ENCODE peak calls at places on chromosomes 11 and 22, in nine cellular contexts. One of them, this sample, is unnamed.
A peak's percentile ranks its signal among the peaks of the same experiment; 100 is the strongest.

GRCh38 chr11:6667733-6668374 is 12.2 kb upstream of the DCHS1 start:
- DNase-seq in lung: no peak
- DNase-seq in DND-41: peak; percentile 26
- DNase-seq in H1: no peak
- DNase-seq in testis: no peak
- DNase-seq in endothelial cell of umbilical vein: peak; percentile 34
- DNase-seq in heart left ventricle: no peak
- DNase-seq in A549: no peak
- DNase-seq in OCI-LY7: peak; percentile 53
- DNase-seq in this sample: peak; percentile 16

GRCh38 chr11:26792956-26793355 is 71.1 kb upstream of the SLC5A12 start:
- DNase-seq in lung: no peak
- DNase-seq in DND-41: no peak
- DNase-seq in H1: no peak
- DNase-seq in testis: no peak
- DNase-seq in endothelial cell of umbilical vein: no peak
- DNase-seq in heart left ventricle: no peak
- DNase-seq in A549: no peak
- DNase-seq in OCI-LY7: no peak
- DNase-seq in this sample: no peak

GRCh38 chr11:981764-982163 is 54.8 kb downstream of the MUC6 start:
- DNase-seq in lung: no peak
- DNase-seq in DND-41: no peak
- DNase-seq in H1: no peak
- DNase-seq in testis: no peak
- DNase-seq in endothelial cell of umbilical vein: no peak
- DNase-seq in heart left ventricle: no peak
- DNase-seq in A549: no peak
- DNase-seq in OCI-LY7: no peak
- DNase-seq in this sample: no peak

GRCh38 chr11:14357843-14358728 is 897 bp downstream of the RRAS2 start:
- DNase-seq in lung: peak; percentile 66
- DNase-seq in DND-41: peak; percentile 65
- DNase-seq in H1: no peak
- DNase-seq in testis: peak; percentile 43
- DNase-seq in endothelial cell of umbilical vein: peak; percentile 65
- DNase-seq in heart left ventricle: peak; percentile 60
- DNase-seq in A549: peak; percentile 58
- DNase-seq in OCI-LY7: no peak
- DNase-seq in this sample: peak; percentile 49

GRCh38 chr11:71366076-71366475 is 82.1 kb downstream of the DHCR7 start:
- DNase-seq in lung: no peak
- DNase-seq in DND-41: no peak
- DNase-seq in H1: no peak
- DNase-seq in testis: no peak
- DNase-seq in endothelial cell of umbilical vein: no peak
- DNase-seq in heart left ventricle: no peak
- DNase-seq in A549: no peak
- DNase-seq in OCI-LY7: no peak
- DNase-seq in this sample: no peak

GRCh38 chr11:87176044-87176443 is 138.3 kb downstream of the TMEM135 start:
- DNase-seq in lung: no peak
- DNase-seq in DND-41: no peak
- DNase-seq in H1: peak; percentile 15
- DNase-seq in testis: no peak
- DNase-seq in endothelial cell of umbilical vein: no peak
- DNase-seq in heart left ventricle: no peak
- DNase-seq in A549: no peak
- DNase-seq in OCI-LY7: no peak
- DNase-seq in this sample: peak; percentile 25

GRCh38 chr11:130314184-130314748 is 451 bp downstream of the ZBTB44 start:
- DNase-seq in lung: peak; percentile 59
- DNase-seq in DND-41: no peak
- DNase-seq in H1: no peak
- DNase-seq in testis: peak; percentile 59
- DNase-seq in endothelial cell of umbilical vein: peak; percentile 61
- DNase-seq in heart left ventricle: peak; percentile 74
- DNase-seq in A549: peak; percentile 29
- DNase-seq in OCI-LY7: peak; percentile 75
- DNase-seq in this sample: peak; percentile 15

GRCh38 chr11:132186699-132187098 is 816.3 kb downstream of the NTM start:
- DNase-seq in lung: no peak
- DNase-seq in DND-41: no peak
- DNase-seq in H1: no peak
- DNase-seq in testis: peak; percentile 18
- DNase-seq in endothelial cell of umbilical vein: no peak
- DNase-seq in heart left ventricle: no peak
- DNase-seq in A549: no peak
- DNase-seq in OCI-LY7: no peak
- DNase-seq in this sample: no peak

GRCh38 chr11:58000699-58001098 is 23.0 kb upstream of the OR9Q1 start:
- DNase-seq in lung: no peak
- DNase-seq in DND-41: no peak
- DNase-seq in H1: no peak
- DNase-seq in testis: no peak
- DNase-seq in endothelial cell of umbilical vein: no peak
- DNase-seq in heart left ventricle: no peak
- DNase-seq in A549: no peak
- DNase-seq in OCI-LY7: no peak
- DNase-seq in this sample: no peak

GRCh38 chr11:15947681-15948648 is 408.4 kb downstream of the SOX6 start:
- DNase-seq in lung: no peak
- DNase-seq in DND-41: no peak
- DNase-seq in H1: no peak
- DNase-seq in testis: no peak
- DNase-seq in endothelial cell of umbilical vein: no peak
- DNase-seq in heart left ventricle: no peak
- DNase-seq in A549: no peak
- DNase-seq in OCI-LY7: no peak
- DNase-seq in this sample: no peak

GRCh38 chr22:49942565-49943404 is 17.8 kb upstream of the PIM3 start:
- DNase-seq in lung: no peak
- DNase-seq in DND-41: no peak
- DNase-seq in H1: no peak
- DNase-seq in testis: no peak
- DNase-seq in endothelial cell of umbilical vein: no peak
- DNase-seq in heart left ventricle: no peak
- DNase-seq in A549: no peak
- DNase-seq in OCI-LY7: no peak
- DNase-seq in this sample: no peak

GRCh38 chr22:24758164-24758799 is 16.2 kb downstream of the PIWIL3 start:
- DNase-seq in lung: peak; percentile 55
- DNase-seq in DND-41: peak; percentile 70
- DNase-seq in H1: no peak
- DNase-seq in testis: peak; percentile 63
- DNase-seq in endothelial cell of umbilical vein: peak; percentile 70
- DNase-seq in heart left ventricle: peak; percentile 41
- DNase-seq in A549: peak; percentile 14
- DNase-seq in OCI-LY7: peak; percentile 64
- DNase-seq in this sample: peak; percentile 25

GRCh38 chr11:90476442-90477007 is 253.7 kb upstream of the CHORDC1 start:
- DNase-seq in lung: no peak
- DNase-seq in DND-41: peak; percentile 15
- DNase-seq in H1: peak; percentile 38
- DNase-seq in testis: peak; percentile 62
- DNase-seq in endothelial cell of umbilical vein: peak; percentile 56
- DNase-seq in heart left ventricle: peak; percentile 23
- DNase-seq in A549: no peak
- DNase-seq in OCI-LY7: peak; percentile 13
- DNase-seq in this sample: peak; percentile 43

GRCh38 chr22:45296628-45297297 is 12.0 kb downstream of the UPK3A start:
- DNase-seq in lung: no peak
- DNase-seq in DND-41: peak; percentile 21
- DNase-seq in H1: no peak
- DNase-seq in testis: no peak
- DNase-seq in endothelial cell of umbilical vein: no peak
- DNase-seq in heart left ventricle: no peak
- DNase-seq in A549: no peak
- DNase-seq in OCI-LY7: peak; percentile 35
- DNase-seq in this sample: no peak

GRCh38 chr11:104653011-104653806 is 245.1 kb downstream of the CASP12 start:
- DNase-seq in lung: no peak
- DNase-seq in DND-41: peak; percentile 58
- DNase-seq in H1: no peak
- DNase-seq in testis: peak; percentile 16
- DNase-seq in endothelial cell of umbilical vein: no peak
- DNase-seq in heart left ventricle: no peak
- DNase-seq in A549: no peak
- DNase-seq in OCI-LY7: no peak
- DNase-seq in this sample: peak; percentile 10

DNA sequence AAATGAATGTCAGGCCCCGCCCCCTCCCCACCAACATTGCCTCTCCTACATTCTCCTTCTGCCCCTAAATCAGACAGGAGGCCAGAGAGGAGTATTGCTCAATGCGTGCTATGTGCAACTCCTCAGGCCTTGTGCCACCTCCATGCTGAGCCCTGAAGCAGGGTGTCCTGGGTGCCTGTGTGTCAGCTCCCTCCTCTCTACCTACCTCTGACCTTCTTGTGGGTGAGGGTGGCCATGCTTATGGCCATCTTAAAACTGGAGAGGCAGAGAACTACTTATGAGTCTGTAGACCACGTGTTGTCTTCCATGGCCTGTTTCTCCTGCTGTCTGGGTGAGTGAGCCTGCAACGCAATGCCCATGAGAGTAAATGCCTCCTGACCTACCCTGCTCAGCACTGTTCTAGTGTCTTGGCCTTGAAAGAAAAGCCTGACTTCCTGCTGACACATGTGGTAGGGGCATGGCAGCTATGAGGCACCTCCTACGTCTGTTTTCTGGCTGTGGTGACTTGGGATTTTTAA is 10.5 kb downstream of the MCAM start:
- DNase-seq in lung: no peak
- DNase-seq in DND-41: no peak
- DNase-seq in H1: no peak
- DNase-seq in testis: peak; percentile 66
- DNase-seq in endothelial cell of umbilical vein: peak; percentile 39
- DNase-seq in heart left ventricle: no peak
- DNase-seq in A549: no peak
- DNase-seq in OCI-LY7: no peak
- DNase-seq in this sample: peak; percentile 30
- H3K27ac ChIP-seq in lung: peak overlapping the region; percentile 17
- H3K27ac ChIP-seq in DND-41: no peak overlapping the region
- H3K27ac ChIP-seq in H1: no peak overlapping the region
- H3K27ac ChIP-seq in testis: no peak overlapping the region
- H3K27ac ChIP-seq in endothelial cell of umbilical vein: no peak overlapping the region
- H3K27ac ChIP-seq in heart left ventricle: peak overlapping the region; percentile 34
- H3K27ac ChIP-seq in A549: no peak overlapping the region
- H3K27ac ChIP-seq in OCI-LY7: no peak overlapping the region
- H3K27ac ChIP-seq in this sample: no peak overlapping the region

DNA sequence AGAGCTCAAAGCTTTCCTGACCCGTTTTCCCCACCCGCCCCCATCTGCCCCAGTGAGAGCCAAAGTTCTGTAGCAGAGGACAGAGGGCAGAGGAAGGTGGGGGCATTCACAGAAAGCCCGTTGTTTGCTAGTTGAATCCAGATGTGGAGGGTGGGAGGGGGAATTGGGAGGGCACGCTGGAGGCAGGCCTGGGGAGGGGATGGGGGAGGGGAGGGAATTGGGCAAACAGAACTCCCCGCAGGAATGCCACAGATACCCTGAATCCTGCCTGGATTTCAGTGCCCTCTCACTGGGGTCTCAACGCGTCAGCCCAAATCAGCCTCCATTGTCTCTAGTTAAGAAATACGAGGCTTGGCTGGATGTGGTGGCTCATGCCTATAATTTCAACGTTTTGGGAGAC is 12.9 kb upstream of the OAF start:
- DNase-seq in lung: no peak
- DNase-seq in DND-41: no peak
- DNase-seq in H1: no peak
- DNase-seq in testis: no peak
- DNase-seq in endothelial cell of umbilical vein: no peak
- DNase-seq in heart left ventricle: no peak
- DNase-seq in A549: no peak
- DNase-seq in OCI-LY7: no peak
- DNase-seq in this sample: no peak
- H3K4me3 ChIP-seq in lung: no peak overlapping the region
- H3K4me3 ChIP-seq in DND-41: no peak overlapping the region
- H3K4me3 ChIP-seq in H1: no peak overlapping the region
- H3K4me3 ChIP-seq in testis: no peak overlapping the region
- H3K4me3 ChIP-seq in endothelial cell of umbilical vein: no peak overlapping the region
- H3K4me3 ChIP-seq in heart left ventricle: no peak overlapping the region
- H3K4me3 ChIP-seq in A549: no peak overlapping the region
- H3K4me3 ChIP-seq in OCI-LY7: no peak overlapping the region
- H3K4me3 ChIP-seq in this sample: no peak overlapping the region

DNA sequence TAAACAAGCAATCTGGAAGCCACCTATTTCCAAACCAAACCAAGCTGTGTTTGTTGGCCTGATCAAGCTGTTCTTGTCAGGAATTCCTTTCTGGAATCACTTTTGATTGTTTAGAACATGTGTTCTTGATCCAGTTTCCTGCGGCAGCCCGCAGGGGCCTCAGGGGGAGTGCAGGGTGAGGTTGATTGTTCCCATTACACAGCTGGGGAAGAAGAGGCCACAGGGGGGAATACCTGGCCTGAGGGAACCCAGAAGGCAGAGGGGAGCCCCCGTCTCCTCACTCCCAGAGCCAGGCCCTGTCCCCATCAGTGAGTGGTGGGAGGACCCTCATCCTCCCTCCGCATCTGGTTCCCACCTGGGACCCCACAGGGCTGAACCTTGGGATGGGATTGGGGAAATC is 4.2 kb downstream of the MRGPRD start:
- DNase-seq in lung: no peak
- DNase-seq in DND-41: no peak
- DNase-seq in H1: no peak
- DNase-seq in testis: no peak
- DNase-seq in endothelial cell of umbilical vein: no peak
- DNase-seq in heart left ventricle: no peak
- DNase-seq in A549: no peak
- DNase-seq in OCI-LY7: no peak
- DNase-seq in this sample: no peak
- H3K27ac ChIP-seq in lung: no peak overlapping the region
- H3K27ac ChIP-seq in DND-41: no peak overlapping the region
- H3K27ac ChIP-seq in H1: no peak overlapping the region
- H3K27ac ChIP-seq in testis: no peak overlapping the region
- H3K27ac ChIP-seq in endothelial cell of umbilical vein: no peak overlapping the region
- H3K27ac ChIP-seq in heart left ventricle: peak overlapping the region; percentile 5
- H3K27ac ChIP-seq in A549: no peak overlapping the region
- H3K27ac ChIP-seq in OCI-LY7: no peak overlapping the region
- H3K27ac ChIP-seq in this sample: no peak overlapping the region

DNA sequence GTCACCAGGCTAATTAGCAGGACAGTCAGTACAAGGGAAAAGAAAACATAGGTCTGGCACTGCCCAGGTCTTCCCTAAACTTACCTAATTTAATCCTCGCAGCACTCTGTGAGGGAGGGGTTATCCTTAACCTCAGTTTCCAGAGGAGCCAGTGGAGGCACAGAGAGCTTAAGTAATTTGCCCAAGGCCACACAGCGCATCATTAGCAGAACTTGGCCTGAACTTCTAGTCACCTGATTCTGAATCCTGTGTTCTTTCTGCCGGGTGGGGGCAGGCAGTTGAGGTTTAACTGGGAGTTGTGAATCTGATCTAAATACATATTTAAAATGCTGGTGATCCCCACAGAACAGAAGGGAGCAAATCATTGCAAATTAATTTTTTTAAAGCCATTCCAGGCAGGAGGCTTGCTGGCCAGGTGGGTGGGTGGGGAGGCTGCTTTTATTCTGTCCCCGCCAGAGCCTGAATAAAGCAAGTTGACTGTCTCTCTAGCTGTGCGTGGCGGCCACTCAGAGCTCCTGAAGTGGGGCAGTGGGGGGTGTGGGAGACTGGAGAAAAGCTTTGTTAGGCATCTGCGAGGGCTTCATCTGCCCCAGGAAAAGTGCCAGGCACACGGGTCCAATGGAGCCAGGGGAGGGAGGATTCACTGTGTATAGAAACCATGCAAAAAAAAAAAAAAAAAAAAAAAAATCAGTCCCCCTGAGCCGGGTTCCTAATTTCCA is 66.1 kb downstream of the NFAM1 start:
- DNase-seq in lung: no peak
- DNase-seq in DND-41: no peak
- DNase-seq in H1: no peak
- DNase-seq in testis: peak; percentile 24
- DNase-seq in endothelial cell of umbilical vein: no peak
- DNase-seq in heart left ventricle: no peak
- DNase-seq in A549: no peak
- DNase-seq in OCI-LY7: no peak
- DNase-seq in this sample: no peak
- H3K4me3 ChIP-seq in lung: no peak overlapping the region
- H3K4me3 ChIP-seq in DND-41: no peak overlapping the region
- H3K4me3 ChIP-seq in H1: no peak overlapping the region
- H3K4me3 ChIP-seq in testis: no peak overlapping the region
- H3K4me3 ChIP-seq in endothelial cell of umbilical vein: no peak overlapping the region
- H3K4me3 ChIP-seq in heart left ventricle: no peak overlapping the region
- H3K4me3 ChIP-seq in A549: no peak overlapping the region
- H3K4me3 ChIP-seq in OCI-LY7: no peak overlapping the region
- H3K4me3 ChIP-seq in this sample: no peak overlapping the region